ENCODE peak calls at places on chromosomes 16 and 17, in ten cellular contexts. J, W, X, M, P, S, B, A, T and G are unnamed samples. For H3K9me3, the result is how much of the 10 kb centered on the place peaks cover.

GRCh38 chr16:12757546-12757945 is 46.1 kb downstream of the CPPED1 start:
- DNase-seq in W (no peak), M (no peak), S (no peak), X (no peak), A (no peak), P (no peak), T (no peak), B (no peak), J (no peak), G (no peak)

GRCh38 chr16:65069090-65069489 is 52.8 kb downstream of the CDH11 start:
- DNase-seq in T (no peak), W (no peak), B (no peak), A (no peak), J (peak), P (no peak), M (peak), S (no peak), X (no peak), G (no peak)

GRCh38 chr17:37737971-37738370 is 6.9 kb downstream of the HNF1B start:
- DNase-seq in B (no peak), T (no peak), M (peak), W (no peak), X (no peak), A (no peak), P (no peak), S (no peak), J (peak), G (no peak)

GRCh38 chr16:46897471-46897870 is 13.3 kb downstream of the GPT2 start:
- DNase-seq in B (no peak), A (no peak), S (no peak), J (no peak), W (no peak), T (no peak), M (no peak), P (peak), X (no peak), G (no peak)

GRCh38 chr17:55286681-55287589 is 22.2 kb downstream of the HLF start:
- DNase-seq in B (no peak), M (no peak), A (no peak), J (peak), X (peak), W (peak), P (peak), T (no peak), S (no peak), G (no peak)

GRCh38 chr17:45073414-45074070 is 12.4 kb downstream of the NMT1 start:
- DNase-seq in J (peak), A (no peak), B (no peak), P (no peak), W (no peak), S (peak), X (no peak), T (no peak), M (peak), G (no peak)

GRCh38 chr17:38584350-38584925 is 21.3 kb downstream of the SRCIN1 start:
- DNase-seq in M (peak), W (peak), X (peak), A (peak), J (peak), B (no peak), S (peak), P (peak), T (peak), G (peak)

GRCh38 chr16:78926723-78927200 is 673.8 kb downstream of the MAF start:
- DNase-seq in S (no peak), X (no peak), J (no peak), M (no peak), A (no peak), B (no peak), W (no peak), T (no peak), P (no peak), G (no peak)

GRCh38 chr17:40516581-40517285 is 15.3 kb upstream of the TNS4 start:
- DNase-seq in J (peak), B (no peak), S (no peak), T (no peak), W (peak), X (peak), M (peak), A (peak), P (no peak), G (peak)

GRCh38 chr17:1754430-1755112 is 7.3 kb upstream of the SERPINF1 start:
- DNase-seq in A (no peak), B (no peak), X (no peak), S (no peak), M (no peak), J (no peak), P (no peak), W (no peak), T (no peak), G (no peak)

GRCh38 chr17:82345151-82345976 is 11.8 kb upstream of the SECTM1 start:
- DNase-seq in A (no peak), X (no peak), S (no peak), P (no peak), B (no peak), W (no peak), M (no peak), T (no peak), J (no peak), G (no peak)

GRCh38 chr16:10708969-10709368 is 14.2 kb upstream of the TEKT5 start:
- DNase-seq in X (no peak), A (no peak), M (no peak), S (no peak), W (no peak), P (no peak), J (no peak), T (no peak), B (no peak), G (no peak)

GRCh38 chr16:58426960-58427359 is 34.7 kb downstream of the GINS3 start:
- DNase-seq in S (peak), B (no peak), P (no peak), J (no peak), T (peak), M (no peak), X (no peak), W (no peak), A (no peak), G (no peak)

GRCh38 chr16:21708533-21709115 is 44.9 kb downstream of the OTOA start:
- DNase-seq in X (peak), A (peak), S (peak), B (peak), J (peak), P (peak), T (peak), M (peak), W (peak), G (peak)

GRCh38 chr17:75059369-75060345 is 12.6 kb downstream of the KCTD2 start:
- DNase-seq in A (peak), W (peak), J (peak), X (no peak), S (no peak), M (peak), B (no peak), T (peak), P (no peak), G (peak)

GRCh38 chr17:43699438-43699756 is 37.7 kb upstream of the MEOX1 start:
- DNase-seq in X (no peak), J (no peak), W (no peak), M (no peak), T (no peak), P (no peak), S (no peak), A (no peak), B (no peak), G (no peak)

GRCh38 chr16:2817496-2818277 is 650 bp downstream of the PRSS21 start:
- DNase-seq in B (no peak), A (peak), M (no peak), J (no peak), P (peak), W (no peak), S (no peak), X (no peak), T (no peak), G (peak)

GRCh38 chr17:66183529-66183928 is 8.4 kb downstream of the CEP112 start:
- DNase-seq in P (no peak), A (no peak), W (no peak), T (no peak), S (no peak), X (no peak), B (no peak), J (no peak), M (no peak), G (no peak)
- H3K27ac ChIP-seq in P (no peak), A (no peak), W (no peak), T (no peak), S (no peak), X (no peak), B (no peak), J (no peak), M (no peak), G (no peak)

GRCh38 chr16:35414563-35414962 is 1955.2 kb downstream of the TP53TG3F start:
- DNase-seq in X (no peak), J (no peak), T (no peak), P (no peak), M (no peak), S (no peak), A (no peak), W (no peak), B (no peak), G (no peak)

GRCh38 chr16:35411156-35411555 is 1951.7 kb downstream of the TP53TG3F start:
- DNase-seq in J (no peak), P (no peak), S (no peak), X (no peak), W (no peak), M (no peak), T (no peak), B (no peak), A (no peak), G (no peak)

GRCh38 chr16:35409503-35409902 is 1950.1 kb downstream of the TP53TG3F start:
- DNase-seq in M (no peak), A (no peak), P (no peak), T (no peak), W (no peak), J (no peak), B (no peak), X (no peak), S (no peak), G (no peak)

GRCh38 chr16:35410438-35410837 is 1951.0 kb downstream of the TP53TG3F start:
- DNase-seq in W (no peak), P (no peak), A (no peak), B (no peak), T (no peak), J (no peak), M (no peak), X (no peak), S (no peak), G (no peak)

GRCh38 chr16:35414139-35414538 is 1954.7 kb downstream of the TP53TG3F start:
- DNase-seq in B (no peak), M (no peak), X (no peak), S (no peak), W (no peak), J (no peak), T (no peak), A (no peak), P (no peak), G (no peak)
- H3K9me3 ChIP-seq in B (under half), M (under half), X (under half), S (under half), W (half or more), J (under half), T (under half), A (under half), P (under half), G (under half)

DNA sequence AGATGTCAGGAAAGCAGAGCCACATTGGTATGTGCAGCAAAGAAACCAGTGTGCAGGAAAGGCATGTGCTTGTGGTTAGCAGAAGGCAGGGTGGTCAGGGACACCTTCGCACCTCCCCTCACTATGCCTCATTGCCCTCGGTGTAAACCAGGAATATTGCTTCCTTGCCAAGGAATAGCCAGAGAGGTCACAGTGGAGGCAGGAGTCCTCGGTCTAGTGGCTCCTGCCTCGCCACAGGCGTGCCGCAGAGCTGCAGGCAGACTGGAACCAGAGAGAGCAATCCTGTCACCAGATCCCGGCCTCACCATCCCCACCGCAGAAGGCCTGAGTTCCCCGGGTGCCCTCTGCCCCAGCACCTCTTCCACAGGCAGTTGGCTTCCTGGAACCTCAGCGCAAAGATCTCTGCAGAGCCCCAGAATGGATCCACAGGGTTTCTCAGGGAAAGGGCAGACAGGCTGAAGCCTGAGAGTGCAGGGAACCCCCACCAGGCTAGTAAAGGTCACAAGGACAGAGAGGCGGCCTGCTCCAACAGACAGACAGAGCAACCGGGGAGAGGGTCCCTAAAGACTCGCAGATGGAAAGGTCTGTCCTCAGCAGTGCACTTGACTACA is 21.6 kb downstream of the CCDC182 start:
- DNase-seq in T (no peak), A (no peak), J (no peak), X (no peak), S (no peak), P (no peak), W (no peak), B (no peak), M (no peak), G (no peak)
- H3K4me3 ChIP-seq in T (no peak), A (no peak), J (no peak), X (no peak), S (no peak), P (no peak), W (no peak), B (no peak), M (no peak), G (no peak)

DNA sequence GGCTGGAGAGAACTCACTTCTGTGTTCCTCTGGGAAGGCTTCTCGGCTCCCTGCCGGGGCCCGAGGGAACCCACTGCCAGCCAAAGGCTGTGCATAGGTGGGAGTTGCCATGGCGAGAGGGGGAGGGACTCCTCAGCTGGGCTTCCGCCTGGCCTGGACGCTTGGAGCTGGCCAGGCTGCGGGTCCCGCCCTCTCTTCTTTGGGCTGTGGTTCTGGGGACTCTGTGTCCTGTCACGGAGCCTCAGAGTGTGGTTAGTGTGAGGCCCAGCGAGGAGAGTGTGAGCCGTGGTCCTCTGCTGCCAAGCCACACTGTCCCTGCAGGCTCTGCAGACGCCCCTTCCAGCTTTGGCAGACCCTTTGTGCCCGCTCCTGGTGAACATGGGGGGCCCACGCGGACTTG is 123.1 kb downstream of the OR1D5 start:
- DNase-seq in W (no peak), P (no peak), S (no peak), T (peak), B (no peak), X (no peak), J (peak), M (no peak), A (no peak), G (peak)
- H3K27ac ChIP-seq in W (no peak), P (peak), S (no peak), T (no peak), B (no peak), X (peak), J (no peak), M (no peak), A (no peak), G (no peak)

GRCh38 chr16:24463196-24463945 is 76.0 kb upstream of the RBBP6 start:
- DNase-seq in X (no peak), P (no peak), M (no peak), A (no peak), T (no peak), B (no peak), W (no peak), J (no peak), S (no peak), G (no peak)
- H3K9me3 ChIP-seq in X (under half), P (under half), M (under half), A (under half), T (under half), B (under half), W (under half), J (under half), S (under half), G (under half)

GRCh38 chr17:46820592-46821450 is 2.3 kb upstream of the WNT3 start:
- DNase-seq in T (no peak), J (no peak), X (no peak), A (no peak), W (no peak), M (no peak), B (no peak), P (no peak), S (no peak), G (no peak)
- H3K4me3 ChIP-seq in T (no peak), J (no peak), X (no peak), A (no peak), W (no peak), M (no peak), B (no peak), P (no peak), S (no peak), G (no peak)

GRCh38 chr16:81493755-81494433 is 49.3 kb downstream of the CMIP start:
- DNase-seq in S (peak), W (peak), P (peak), M (peak), T (no peak), A (no peak), J (peak), B (no peak), X (peak), G (no peak)
- H3K27ac ChIP-seq in S (no peak), W (peak), P (peak), M (no peak), T (no peak), A (no peak), J (peak), B (peak), X (peak), G (no peak)